ENCODE peak calls at places on chromosomes 16 and 17, in six cellular contexts. W, K, O, Y, S and G are unnamed samples.

GRCh38 chr16:89197033-89197632 is 3.2 kb downstream of the SLC22A31 start:
- DNase-seq in W (peak), K (no peak), O (no peak), Y (no peak), S (no peak), G (no peak)

GRCh38 chr17:59893617-59894100 is 738 bp downstream of the RPS6KB1 start:
- DNase-seq in W (no peak), K (peak), O (peak), Y (no peak), S (no peak), G (peak)

GRCh38 chr16:80671281-80671849 is 130.6 kb downstream of the DYNLRB2 start:
- DNase-seq in W (no peak), K (no peak), O (no peak), Y (no peak), S (no peak), G (no peak)

GRCh38 chr16:21656795-21657768 is 4.7 kb upstream of the IGSF6 start:
- DNase-seq in W (no peak), K (no peak), O (peak), Y (no peak), S (no peak), G (peak)

GRCh38 chr17:3668279-3669084 is at the start of the genes EMC6 and TAX1BP3:
- DNase-seq in W (peak), K (peak), O (peak), Y (peak), S (peak), G (peak)

GRCh38 chr17:2926019-2926650 is 129.9 kb downstream of the RAP1GAP2 start:
- DNase-seq in W (no peak), K (no peak), O (peak), Y (no peak), S (no peak), G (no peak)

GRCh38 chr17:34711646-34712045 is 132.3 kb downstream of the TMEM132E start:
- DNase-seq in W (no peak), K (no peak), O (no peak), Y (no peak), S (no peak), G (no peak)

GRCh38 chr16:86574646-86575045 is 3.7 kb upstream of the FOXL1 start:
- DNase-seq in W (no peak), K (no peak), O (no peak), Y (no peak), S (no peak), G (no peak)

GRCh38 chr17:37310940-37311339 is 64.8 kb upstream of the C17orf78 start:
- DNase-seq in W (no peak), K (no peak), O (peak), Y (no peak), S (no peak), G (no peak)

GRCh38 chr17:32111141-32111771 is 31.0 kb upstream of the RHOT1 start:
- DNase-seq in W (no peak), K (peak), O (peak), Y (peak), S (peak), G (peak)

GRCh38 chr16:14003119-14003570 is 68.0 kb upstream of the MRTFB start:
- DNase-seq in W (peak), K (no peak), O (peak), Y (no peak), S (peak), G (peak)

GRCh38 chr17:51496378-51496777 is 236.0 kb downstream of the UTP18 start:
- DNase-seq in W (no peak), K (no peak), O (no peak), Y (no peak), S (no peak), G (no peak)

DNA sequence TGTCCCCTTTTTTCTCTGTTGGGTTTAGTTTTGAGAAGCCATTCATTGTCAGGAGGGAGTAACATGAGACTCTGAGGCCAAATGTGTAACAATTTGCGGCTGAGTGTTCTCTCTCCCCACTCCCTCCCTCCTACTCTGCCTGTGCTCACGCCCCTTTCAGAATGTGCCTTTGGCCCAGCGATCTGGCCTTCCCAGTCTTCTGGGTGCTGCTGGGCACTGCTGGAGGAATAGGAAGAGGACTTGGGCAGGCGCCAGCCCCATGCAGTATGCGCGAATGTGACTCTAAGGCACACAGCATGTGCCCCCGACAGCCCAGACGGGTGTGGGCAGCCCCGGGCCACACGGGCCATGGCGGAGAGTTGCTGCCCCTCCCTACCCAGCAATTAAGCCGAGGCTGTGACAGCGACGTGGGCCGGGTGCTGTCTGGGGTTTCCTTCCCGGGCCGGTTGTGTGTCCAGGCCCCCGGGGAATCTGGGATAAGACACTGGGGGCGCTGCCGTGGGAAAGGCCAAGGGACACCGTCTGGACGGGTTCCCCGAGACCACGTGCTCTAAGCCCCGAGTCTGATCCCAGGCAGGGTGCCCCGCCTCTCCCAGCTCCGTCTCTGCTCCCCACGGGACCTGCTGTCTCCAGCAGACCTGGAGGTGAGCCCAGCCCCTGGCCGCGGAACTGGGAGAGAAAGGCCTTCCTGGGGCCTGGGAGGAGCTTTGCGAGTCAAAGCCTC is 92.4 kb downstream of the IRX3 start:
- DNase-seq in W (peak), K (peak), O (peak), Y (peak), S (peak), G (peak)
- H3K4me3 ChIP-seq in W (peak), K (peak), O (no peak), Y (peak), S (peak), G (peak)

DNA sequence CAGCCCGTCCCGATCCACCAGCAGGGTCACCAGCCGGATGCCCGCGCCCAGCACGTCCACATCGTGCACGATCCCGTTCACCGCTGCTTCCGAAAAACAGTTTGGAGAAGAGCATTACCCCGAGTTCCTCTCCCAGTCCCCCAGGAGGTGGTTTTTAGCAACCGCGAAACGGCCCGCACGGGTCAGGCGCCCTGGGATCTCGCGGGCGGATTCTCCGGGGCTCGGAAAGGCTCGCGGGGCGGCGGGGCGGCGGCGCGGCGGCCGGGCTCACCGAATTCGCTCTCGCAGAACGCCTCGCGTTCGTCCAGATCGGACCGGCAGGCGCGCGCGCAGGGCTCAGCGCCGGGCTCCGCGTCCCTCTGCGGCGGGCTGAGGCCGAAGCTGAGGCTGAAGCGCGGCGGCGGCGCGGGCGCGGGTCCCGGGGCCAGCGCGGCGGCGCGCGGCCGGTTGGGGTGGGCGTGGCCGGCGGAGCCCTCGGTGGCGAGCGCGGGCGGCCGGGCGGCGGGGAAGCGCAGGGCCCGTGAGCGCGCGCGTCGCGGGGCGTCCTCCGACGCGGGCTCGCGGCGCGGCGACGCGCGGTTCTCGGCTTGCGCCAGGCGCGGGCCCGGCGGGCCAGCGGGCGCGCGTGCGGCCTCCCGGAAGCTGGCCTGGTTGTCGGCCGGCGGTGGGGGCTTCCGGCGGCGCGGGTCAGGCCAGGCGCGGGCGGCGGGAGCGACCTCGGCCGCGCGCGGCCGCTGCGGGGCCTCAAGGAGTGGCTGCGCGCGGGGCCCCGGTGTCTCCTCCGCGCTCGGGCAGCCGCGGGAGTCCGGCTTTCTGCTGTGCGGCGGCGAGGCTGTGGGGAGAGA is 2.9 kb downstream of the C17orf58 start:
- DNase-seq in W (peak), K (peak), O (peak), Y (peak), S (peak), G (peak)
- TF ChIP-seq CTCF in W (no peak), K (no peak), O (peak), Y (no peak), S (peak), G (peak)

GRCh38 chr17:57722704-57723043 is 22.4 kb downstream of the CCDC182 start:
- DNase-seq in W (no peak), K (no peak), O (no peak), Y (no peak), S (no peak), G (no peak)

GRCh38 chr17:57720636-57721035 is 24.5 kb downstream of the CCDC182 start:
- DNase-seq in W (no peak), K (no peak), O (no peak), Y (no peak), S (no peak), G (no peak)

GRCh38 chr17:57715981-57716380 is 29.1 kb downstream of the CCDC182 start:
- DNase-seq in W (no peak), K (no peak), O (no peak), Y (no peak), S (no peak), G (no peak)

GRCh38 chr17:57721967-57722703 is 23.0 kb downstream of the CCDC182 start:
- DNase-seq in W (no peak), K (no peak), O (no peak), Y (no peak), S (no peak), G (no peak)

DNA sequence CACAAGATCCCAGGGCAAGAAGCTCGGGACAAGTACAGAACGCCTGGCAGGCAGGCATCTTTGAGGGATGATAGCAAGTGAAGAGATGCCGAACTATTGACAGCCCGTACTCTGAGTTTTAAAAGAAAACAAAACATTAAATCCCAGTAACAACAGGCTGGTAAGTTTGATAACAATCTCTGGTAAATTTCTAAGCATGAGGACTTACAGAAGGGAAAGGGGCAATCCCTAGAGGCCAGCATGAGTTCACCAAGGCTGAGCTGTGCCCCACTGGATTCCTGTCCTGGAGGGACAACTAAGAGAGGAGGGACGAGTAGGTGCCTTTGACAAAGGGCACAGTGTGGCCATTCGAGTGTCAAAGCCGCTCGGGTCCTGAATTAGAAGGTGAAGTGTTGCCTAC is 26.2 kb downstream of the CCDC182 start:
- DNase-seq in W (no peak), K (no peak), O (no peak), Y (no peak), S (no peak), G (no peak)
- H3K27ac ChIP-seq in W (no peak), K (no peak), O (no peak), Y (no peak), S (no peak), G (no peak)

GRCh38 chr16:1377406-1378010 is 25.8 kb downstream of the GNPTG start:
- DNase-seq in W (no peak), K (no peak), O (no peak), Y (no peak), S (no peak), G (no peak)
- H3K4me3 ChIP-seq in W (no peak), K (peak), O (no peak), Y (no peak), S (no peak), G (no peak)

DNA sequence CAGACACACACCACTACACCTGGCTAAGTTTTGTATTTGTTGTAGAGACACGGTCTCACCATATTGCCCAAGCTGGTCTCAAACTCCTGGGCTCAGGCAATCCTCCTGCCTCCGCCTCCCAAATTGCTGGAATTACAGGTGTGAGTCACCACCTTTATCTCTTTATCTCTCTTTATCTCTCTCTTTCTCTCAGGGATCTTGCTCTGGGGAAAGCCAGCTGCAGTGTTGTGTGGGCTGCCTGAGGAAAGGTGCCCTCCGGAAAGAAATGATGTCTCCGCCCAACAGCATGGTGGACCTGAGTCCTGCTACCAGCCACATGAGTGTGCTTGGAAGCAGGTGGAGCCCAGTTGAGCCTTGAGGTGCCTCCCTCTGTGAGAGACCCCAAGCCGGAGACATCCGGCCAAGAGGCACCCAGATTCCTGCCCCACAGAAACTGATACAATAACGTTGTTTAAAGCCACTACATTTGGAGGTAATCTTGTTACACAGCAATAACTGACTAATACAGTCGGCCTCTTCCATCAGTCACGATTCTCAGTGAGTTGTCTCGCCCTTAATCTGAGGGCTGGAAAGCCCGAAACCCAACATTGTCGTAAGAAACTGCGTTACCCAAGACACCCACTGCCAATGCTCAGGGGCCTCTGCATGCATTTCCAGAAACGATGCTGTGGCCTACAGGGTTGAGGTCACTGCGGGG is 68.0 kb upstream of the RPH3AL start:
- DNase-seq in W (no peak), K (no peak), O (no peak), Y (no peak), S (no peak), G (no peak)
- TF ChIP-seq CTCF in W (no peak), K (no peak), O (no peak), Y (no peak), S (no peak), G (no peak)

GRCh38 chr16:2482181-2483107 is 7.5 kb downstream of the TBC1D24 start:
- DNase-seq in W (peak), K (peak), O (peak), Y (no peak), S (peak), G (no peak)
- H3K27ac ChIP-seq in W (peak), K (peak), O (peak), Y (peak), S (peak), G (no peak)

GRCh38 chr17:42761638-42762037 is 611 bp downstream of the RAMP2 start:
- DNase-seq in W (no peak), K (no peak), O (no peak), Y (no peak), S (no peak), G (no peak)
- H3K4me3 ChIP-seq in W (peak), K (peak), O (peak), Y (peak), S (peak), G (peak)

GRCh38 chr16:69463876-69464275 is 39.5 kb downstream of the CYB5B start:
- DNase-seq in W (no peak), K (no peak), O (no peak), Y (no peak), S (no peak), G (no peak)

GRCh38 chr16:69467531-69468204 is 43.2 kb downstream of the CYB5B start:
- DNase-seq in W (no peak), K (no peak), O (no peak), Y (no peak), S (no peak), G (no peak)

GRCh38 chr16:69465881-69466280 is 41.5 kb downstream of the CYB5B start:
- DNase-seq in W (no peak), K (no peak), O (no peak), Y (no peak), S (no peak), G (no peak)

GRCh38 chr16:69466547-69466946 is 42.1 kb downstream of the CYB5B start:
- DNase-seq in W (no peak), K (no peak), O (no peak), Y (no peak), S (no peak), G (no peak)

DNA sequence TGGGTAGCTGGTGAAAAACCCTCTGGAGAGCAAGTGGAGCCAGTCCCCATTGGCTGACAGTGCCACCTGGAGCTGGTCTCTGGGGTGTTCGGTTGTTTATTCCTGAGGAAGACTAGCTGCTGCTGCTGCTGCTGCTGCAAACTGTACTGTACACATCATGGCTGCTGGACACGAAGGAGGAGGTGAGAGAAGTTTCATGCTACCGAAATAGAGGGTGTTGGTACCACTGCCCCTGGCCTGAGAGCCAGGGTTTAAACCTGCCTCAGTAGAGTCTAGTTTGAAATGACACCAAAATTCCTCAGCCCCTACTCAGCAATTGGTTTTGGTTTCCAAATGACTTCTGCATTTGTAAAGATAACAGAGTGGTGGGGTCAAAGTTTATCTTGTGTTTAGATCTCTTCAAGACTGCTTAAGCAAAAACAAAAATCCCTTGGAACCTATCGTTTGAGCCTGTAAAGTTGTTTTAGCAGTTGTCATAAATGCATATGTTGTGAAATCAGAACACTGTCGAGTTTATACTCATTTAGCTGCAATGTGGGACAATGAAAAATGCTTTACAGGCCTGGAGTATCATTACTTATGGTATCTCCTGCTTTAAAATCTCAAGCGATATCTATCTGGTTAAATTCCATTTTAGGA is 40.8 kb downstream of the CYB5B start:
- DNase-seq in W (no peak), K (no peak), O (peak), Y (no peak), S (no peak), G (peak)
- TF ChIP-seq CTCF in W (no peak), K (no peak), O (no peak), Y (no peak), S (peak), G (peak)